ENCODE peak calls at places on chromosomes 3 and 15, in ten cellular contexts. U is activated CD8-positive, alpha-beta memory T cell treated with anti-CD3 and anti-CD28 coated beads for 48 hours; M is T-helper 2 cell; T is H54; B is K562; C is CD4-positive, alpha-beta memory T cell; I is NCI-H1092; S is NCI-H1930; Z is nucleus accumbens; N is neural crest cell. Q is an unnamed sample.
A peak's percentile ranks its signal among the peaks of the same experiment; 100 is the strongest.

GRCh38 chr3:65751123-65751700 is 287.5 kb downstream of the MAGI1 start:
- DNase-seq in U (no peak), M (no peak), T (peak; percentile 17), B (peak; percentile 26), C (no peak), I (peak; percentile 5), S (no peak), Z (peak; percentile 53), N (peak; percentile 80), Q (no peak)

GRCh38 chr15:67803996-67804843 is 21.1 kb upstream of the SKOR1 start:
- DNase-seq in U (no peak), M (no peak), T (no peak), B (no peak), C (no peak), I (no peak), S (no peak), Z (no peak), N (no peak), Q (no peak)

GRCh38 chr3:13764161-13764560 is 115.7 kb downstream of the WNT7A start:
- DNase-seq in U (no peak), M (no peak), T (no peak), B (no peak), C (no peak), I (no peak), S (no peak), Z (no peak), N (no peak), Q (no peak)

GRCh38 chr3:160638184-160638583 is 38.8 kb upstream of the ARL14 start:
- DNase-seq in U (no peak), M (no peak), T (no peak), B (no peak), C (no peak), I (no peak), S (no peak), Z (no peak), N (no peak), Q (no peak)

GRCh38 chr15:69194854-69195253 is 34.4 kb downstream of the GLCE start:
- DNase-seq in U (no peak), M (no peak), T (no peak), B (no peak), C (no peak), I (no peak), S (no peak), Z (no peak), N (no peak), Q (no peak)

GRCh38 chr3:106699093-106699492 is 678.1 kb upstream of the CCDC54 start:
- DNase-seq in U (no peak), M (no peak), T (no peak), B (no peak), C (no peak), I (peak; percentile 87), S (no peak), Z (no peak), N (no peak), Q (no peak)

GRCh38 chr15:63465104-63465503 is 39.3 kb upstream of the USP3 start:
- DNase-seq in U (no peak), M (no peak), T (no peak), B (no peak), C (no peak), I (no peak), S (no peak), Z (no peak), N (no peak), Q (no peak)

GRCh38 chr3:139448104-139448503 is 28.2 kb downstream of the RBP2 start:
- DNase-seq in U (no peak), M (no peak), T (peak; percentile 31), B (no peak), C (no peak), I (peak; percentile 46), S (no peak), Z (peak; percentile 64), N (no peak), Q (no peak)

GRCh38 chr15:22931784-22932536 is 48.2 kb downstream of the CYFIP1 start:
- DNase-seq in U (no peak), M (no peak), T (no peak), B (no peak), C (no peak), I (no peak), S (no peak), Z (no peak), N (no peak), Q (no peak)

GRCh38 chr3:134483195-134483890 is 2.4 kb downstream of the ANAPC13 start:
- DNase-seq in U (no peak), M (no peak), T (peak; percentile 40), B (no peak), C (no peak), I (no peak), S (no peak), Z (no peak), N (no peak), Q (no peak)

GRCh38 chr3:33790091-33790490 is 8.3 kb upstream of the PDCD6IP start:
- DNase-seq in U (no peak), M (no peak), T (no peak), B (no peak), C (no peak), I (no peak), S (no peak), Z (no peak), N (no peak), Q (no peak)

GRCh38 chr3:33441322-33441976 is 1.2 kb upstream of the UBP1 start:
- DNase-seq in U (no peak), M (no peak), T (no peak), B (no peak), C (no peak), I (no peak), S (no peak), Z (no peak), N (no peak), Q (no peak)

GRCh38 chr3:136343873-136344281 is 93.7 kb downstream of the PCCB start:
- DNase-seq in U (no peak), M (no peak), T (peak; percentile 36), B (peak; percentile 67), C (no peak), I (no peak), S (no peak), Z (no peak), N (no peak), Q (no peak)

GRCh38 chr3:112967828-112968227 is 7.1 kb downstream of the CD200R1 start:
- DNase-seq in U (no peak), M (no peak), T (no peak), B (no peak), C (no peak), I (no peak), S (no peak), Z (no peak), N (no peak), Q (no peak)

GRCh38 chr3:58237940-58238681 is 519 bp downstream of the ABHD6 start:
- DNase-seq in U (peak; percentile 40), M (peak; percentile 11), T (peak; percentile 75), B (peak; percentile 19), C (peak; percentile 19), I (no peak), S (no peak), Z (peak; percentile 81), N (peak; percentile 26), Q (peak; percentile 45)

GRCh38 chr3:32127219-32127826 is 20.9 kb downstream of the GPD1L start:
- DNase-seq in U (no peak), M (no peak), T (no peak), B (no peak), C (no peak), I (no peak), S (no peak), Z (no peak), N (no peak), Q (no peak)

GRCh38 chr3:147397155-147397888 is 9.0 kb downstream of the ZIC4 start:
- DNase-seq in U (no peak), M (no peak), T (no peak), B (no peak), C (no peak), I (no peak), S (no peak), Z (no peak), N (no peak), Q (no peak)

GRCh38 chr3:139546772-139547171 is 7.2 kb upstream of the RBP1 start:
- DNase-seq in U (no peak), M (no peak), T (no peak), B (no peak), C (no peak), I (no peak), S (no peak), Z (no peak), N (no peak), Q (no peak)

GRCh38 chr15:20106026-20106425 is 435.6 kb downstream of the GOLGA6L6 start:
- DNase-seq in U (no peak), M (no peak), T (no peak), B (no peak), C (no peak), I (no peak), S (no peak), Z (no peak), N (no peak), Q (no peak)

GRCh38 chr15:70856884-70857546 is 3.1 kb upstream of the LARP6 start:
- DNase-seq in U (no peak), M (no peak), T (peak; percentile 74), B (no peak), C (no peak), I (no peak), S (no peak), Z (no peak), N (no peak), Q (no peak)

GRCh38 chr3:100082724-100083123 is 31.6 kb downstream of the FILIP1L start:
- DNase-seq in U (no peak), M (no peak), T (no peak), B (no peak), C (no peak), I (no peak), S (no peak), Z (no peak), N (no peak), Q (no peak)

GRCh38 chr3:36540898-36541518 is 160.7 kb downstream of the STAC start:
- DNase-seq in U (no peak), M (no peak), T (peak; percentile 6), B (peak; percentile 10), C (no peak), I (no peak), S (no peak), Z (no peak), N (peak; percentile 11), Q (no peak)

GRCh38 chr3:116005404-116005803 is 382.1 kb downstream of the GAP43 start:
- DNase-seq in U (no peak), M (no peak), T (peak; percentile 31), B (peak; percentile 45), C (no peak), I (peak; percentile 11), S (no peak), Z (no peak), N (no peak), Q (no peak)

GRCh38 chr15:39807791-39808190 is 25.1 kb upstream of the FSIP1 start:
- DNase-seq in U (no peak), M (no peak), T (no peak), B (no peak), C (no peak), I (no peak), S (no peak), Z (no peak), N (no peak), Q (no peak)

GRCh38 chr3:195386739-195387138 is 56.1 kb downstream of the ACAP2 start:
- DNase-seq in U (no peak), M (no peak), T (no peak), B (no peak), C (no peak), I (no peak), S (no peak), Z (no peak), N (no peak), Q (no peak)

GRCh38 chr3:131831608-131832007 is 203.2 kb downstream of the CPNE4 start:
- DNase-seq in U (no peak), M (no peak), T (no peak), B (no peak), C (no peak), I (no peak), S (no peak), Z (no peak), N (no peak), Q (no peak)

GRCh38 chr3:12049675-12050074 is 45.5 kb downstream of the SYN2 start:
- DNase-seq in U (no peak), M (no peak), T (peak; percentile 12), B (no peak), C (no peak), I (no peak), S (no peak), Z (no peak), N (no peak), Q (no peak)

GRCh38 chr3:153901991-153902390 is 219.2 kb upstream of the ARHGEF26 start:
- DNase-seq in U (no peak), M (no peak), T (no peak), B (no peak), C (no peak), I (no peak), S (no peak), Z (no peak), N (no peak), Q (no peak)